ENCODE peak calls at places on chromosomes 12 and 14, in ten cellular contexts. One of them, this sample, is unnamed.

GRCh38 chr12:115726691-115727090 is 550.8 kb downstream of the MED13L start:
- DNase-seq in IMR-90: no peak
- DNase-seq in smooth muscle cell of the brain vasculature: no peak
- DNase-seq in AG09319: no peak
- DNase-seq in fibroblast of mammary gland: no peak
- DNase-seq in stimulated activated CD4-positive, alpha-beta T cell treated with anti-CD3 and anti-CD28 coated beads, TNF-alpha, amount 100 ng/mL, for 24 hours: no peak
- DNase-seq in NCI-H187 treated with DMSO at 0.1 percent for 48 hours: no peak
- DNase-seq in D721Med: no peak
- DNase-seq in progenitor cell of endocrine pancreas: no peak
- DNase-seq in osteocyte: no peak
- DNase-seq in this sample: no peak

GRCh38 chr14:101509730-101510371 is 51.4 kb upstream of the DIO3 start:
- DNase-seq in D721Med: no peak
- DNase-seq in NCI-H187 treated with DMSO at 0.1 percent for 48 hours: no peak
- DNase-seq in progenitor cell of endocrine pancreas: no peak
- DNase-seq in smooth muscle cell of the brain vasculature: no peak
- DNase-seq in AG09319: no peak
- DNase-seq in osteocyte: no peak
- DNase-seq in stimulated activated CD4-positive, alpha-beta T cell treated with anti-CD3 and anti-CD28 coated beads, TNF-alpha, amount 100 ng/mL, for 24 hours: no peak
- DNase-seq in IMR-90: no peak
- DNase-seq in fibroblast of mammary gland: no peak
- DNase-seq in this sample: no peak

GRCh38 chr14:89041245-89041585 is 216.8 kb downstream of the TTC8 start:
- DNase-seq in stimulated activated CD4-positive, alpha-beta T cell treated with anti-CD3 and anti-CD28 coated beads, TNF-alpha, amount 100 ng/mL, for 24 hours: no peak
- DNase-seq in AG09319: no peak
- DNase-seq in NCI-H187 treated with DMSO at 0.1 percent for 48 hours: no peak
- DNase-seq in smooth muscle cell of the brain vasculature: no peak
- DNase-seq in progenitor cell of endocrine pancreas: no peak
- DNase-seq in osteocyte: no peak
- DNase-seq in fibroblast of mammary gland: no peak
- DNase-seq in D721Med: no peak
- DNase-seq in IMR-90: no peak
- DNase-seq in this sample: no peak

GRCh38 chr12:64120568-64120967 is 101.5 kb downstream of the KICS2 start:
- DNase-seq in fibroblast of mammary gland: no peak
- DNase-seq in IMR-90: no peak
- DNase-seq in NCI-H187 treated with DMSO at 0.1 percent for 48 hours: no peak
- DNase-seq in stimulated activated CD4-positive, alpha-beta T cell treated with anti-CD3 and anti-CD28 coated beads, TNF-alpha, amount 100 ng/mL, for 24 hours: no peak
- DNase-seq in AG09319: no peak
- DNase-seq in D721Med: no peak
- DNase-seq in osteocyte: no peak
- DNase-seq in progenitor cell of endocrine pancreas: no peak
- DNase-seq in smooth muscle cell of the brain vasculature: no peak
- DNase-seq in this sample: no peak

GRCh38 chr14:75273272-75274044 is 5.2 kb upstream of the FOS start:
- DNase-seq in smooth muscle cell of the brain vasculature: no peak
- DNase-seq in fibroblast of mammary gland: peak; percentile 95
- DNase-seq in NCI-H187 treated with DMSO at 0.1 percent for 48 hours: no peak
- DNase-seq in osteocyte: no peak
- DNase-seq in progenitor cell of endocrine pancreas: no peak
- DNase-seq in AG09319: no peak
- DNase-seq in stimulated activated CD4-positive, alpha-beta T cell treated with anti-CD3 and anti-CD28 coated beads, TNF-alpha, amount 100 ng/mL, for 24 hours: no peak
- DNase-seq in D721Med: no peak
- DNase-seq in IMR-90: peak; percentile 93
- DNase-seq in this sample: no peak

GRCh38 chr14:104685216-104685997 is 4.0 kb upstream of the INF2 start:
- DNase-seq in stimulated activated CD4-positive, alpha-beta T cell treated with anti-CD3 and anti-CD28 coated beads, TNF-alpha, amount 100 ng/mL, for 24 hours: no peak
- DNase-seq in progenitor cell of endocrine pancreas: no peak
- DNase-seq in IMR-90: no peak
- DNase-seq in D721Med: no peak
- DNase-seq in AG09319: no peak
- DNase-seq in fibroblast of mammary gland: no peak
- DNase-seq in smooth muscle cell of the brain vasculature: no peak
- DNase-seq in osteocyte: no peak
- DNase-seq in NCI-H187 treated with DMSO at 0.1 percent for 48 hours: no peak
- DNase-seq in this sample: no peak

GRCh38 chr12:101925352-101925751 is 48.0 kb downstream of the DRAM1 start:
- DNase-seq in IMR-90: peak; percentile 99
- DNase-seq in fibroblast of mammary gland: peak; percentile 99
- DNase-seq in stimulated activated CD4-positive, alpha-beta T cell treated with anti-CD3 and anti-CD28 coated beads, TNF-alpha, amount 100 ng/mL, for 24 hours: no peak
- DNase-seq in AG09319: peak; percentile 97
- DNase-seq in smooth muscle cell of the brain vasculature: no peak
- DNase-seq in osteocyte: no peak
- DNase-seq in progenitor cell of endocrine pancreas: no peak
- DNase-seq in NCI-H187 treated with DMSO at 0.1 percent for 48 hours: no peak
- DNase-seq in D721Med: no peak
- DNase-seq in this sample: no peak

GRCh38 chr14:105203057-105203494 is 22.0 kb upstream of the NUDT14 start:
- DNase-seq in progenitor cell of endocrine pancreas: peak; percentile 82
- DNase-seq in D721Med: peak; percentile 86
- DNase-seq in smooth muscle cell of the brain vasculature: no peak
- DNase-seq in fibroblast of mammary gland: peak; percentile 49
- DNase-seq in NCI-H187 treated with DMSO at 0.1 percent for 48 hours: no peak
- DNase-seq in IMR-90: peak; percentile 58
- DNase-seq in osteocyte: peak; percentile 93
- DNase-seq in stimulated activated CD4-positive, alpha-beta T cell treated with anti-CD3 and anti-CD28 coated beads, TNF-alpha, amount 100 ng/mL, for 24 hours: peak; percentile 38
- DNase-seq in AG09319: peak; percentile 14
- DNase-seq in this sample: peak; percentile 67

GRCh38 chr12:27595231-27595642 is 71.2 kb downstream of the PPFIBP1 start:
- DNase-seq in IMR-90: peak; percentile 89
- DNase-seq in fibroblast of mammary gland: peak; percentile 88
- DNase-seq in stimulated activated CD4-positive, alpha-beta T cell treated with anti-CD3 and anti-CD28 coated beads, TNF-alpha, amount 100 ng/mL, for 24 hours: no peak
- DNase-seq in D721Med: no peak
- DNase-seq in smooth muscle cell of the brain vasculature: peak; percentile 62
- DNase-seq in progenitor cell of endocrine pancreas: no peak
- DNase-seq in AG09319: peak; percentile 79
- DNase-seq in NCI-H187 treated with DMSO at 0.1 percent for 48 hours: no peak
- DNase-seq in osteocyte: peak; percentile 86
- DNase-seq in this sample: no peak

GRCh38 chr14:69013943-69014782 is 35.1 kb upstream of the ACTN1 start:
- DNase-seq in AG09319: no peak
- DNase-seq in NCI-H187 treated with DMSO at 0.1 percent for 48 hours: no peak
- DNase-seq in D721Med: no peak
- DNase-seq in smooth muscle cell of the brain vasculature: no peak
- DNase-seq in progenitor cell of endocrine pancreas: no peak
- DNase-seq in stimulated activated CD4-positive, alpha-beta T cell treated with anti-CD3 and anti-CD28 coated beads, TNF-alpha, amount 100 ng/mL, for 24 hours: no peak
- DNase-seq in IMR-90: peak; percentile 83
- DNase-seq in fibroblast of mammary gland: peak; percentile 50
- DNase-seq in osteocyte: no peak
- DNase-seq in this sample: no peak

GRCh38 chr12:130195369-130195768 is 33.1 kb downstream of the FZD10 start:
- DNase-seq in osteocyte: peak; percentile 38
- DNase-seq in stimulated activated CD4-positive, alpha-beta T cell treated with anti-CD3 and anti-CD28 coated beads, TNF-alpha, amount 100 ng/mL, for 24 hours: no peak
- DNase-seq in fibroblast of mammary gland: no peak
- DNase-seq in smooth muscle cell of the brain vasculature: no peak
- DNase-seq in IMR-90: no peak
- DNase-seq in NCI-H187 treated with DMSO at 0.1 percent for 48 hours: no peak
- DNase-seq in progenitor cell of endocrine pancreas: no peak
- DNase-seq in D721Med: no peak
- DNase-seq in AG09319: no peak
- DNase-seq in this sample: no peak

GRCh38 chr12:118357327-118358007 is 15.2 kb downstream of the TAOK3 start:
- DNase-seq in D721Med: no peak
- DNase-seq in NCI-H187 treated with DMSO at 0.1 percent for 48 hours: no peak
- DNase-seq in progenitor cell of endocrine pancreas: no peak
- DNase-seq in stimulated activated CD4-positive, alpha-beta T cell treated with anti-CD3 and anti-CD28 coated beads, TNF-alpha, amount 100 ng/mL, for 24 hours: peak; percentile 28
- DNase-seq in AG09319: no peak
- DNase-seq in smooth muscle cell of the brain vasculature: no peak
- DNase-seq in osteocyte: no peak
- DNase-seq in fibroblast of mammary gland: peak; percentile 80
- DNase-seq in IMR-90: peak; percentile 65
- DNase-seq in this sample: peak; percentile 57

GRCh38 chr14:102086346-102086971 is 385 bp downstream of the HSP90AA1 start:
- DNase-seq in stimulated activated CD4-positive, alpha-beta T cell treated with anti-CD3 and anti-CD28 coated beads, TNF-alpha, amount 100 ng/mL, for 24 hours: no peak
- DNase-seq in osteocyte: no peak
- DNase-seq in fibroblast of mammary gland: peak; percentile 63
- DNase-seq in NCI-H187 treated with DMSO at 0.1 percent for 48 hours: no peak
- DNase-seq in AG09319: no peak
- DNase-seq in IMR-90: peak; percentile 68
- DNase-seq in D721Med: no peak
- DNase-seq in progenitor cell of endocrine pancreas: no peak
- DNase-seq in smooth muscle cell of the brain vasculature: no peak
- DNase-seq in this sample: peak; percentile 59

GRCh38 chr12:67534671-67535070 is 113.9 kb upstream of the DYRK2 start:
- DNase-seq in stimulated activated CD4-positive, alpha-beta T cell treated with anti-CD3 and anti-CD28 coated beads, TNF-alpha, amount 100 ng/mL, for 24 hours: no peak
- DNase-seq in D721Med: no peak
- DNase-seq in AG09319: peak; percentile 67
- DNase-seq in fibroblast of mammary gland: peak; percentile 95
- DNase-seq in smooth muscle cell of the brain vasculature: peak; percentile 17
- DNase-seq in osteocyte: no peak
- DNase-seq in IMR-90: peak; percentile 70
- DNase-seq in progenitor cell of endocrine pancreas: no peak
- DNase-seq in NCI-H187 treated with DMSO at 0.1 percent for 48 hours: no peak
- DNase-seq in this sample: no peak

GRCh38 chr12:72274926-72275325 is 2.8 kb downstream of the TRHDE start:
- DNase-seq in smooth muscle cell of the brain vasculature: no peak
- DNase-seq in AG09319: peak; percentile 73
- DNase-seq in fibroblast of mammary gland: peak; percentile 25
- DNase-seq in NCI-H187 treated with DMSO at 0.1 percent for 48 hours: no peak
- DNase-seq in osteocyte: no peak
- DNase-seq in stimulated activated CD4-positive, alpha-beta T cell treated with anti-CD3 and anti-CD28 coated beads, TNF-alpha, amount 100 ng/mL, for 24 hours: no peak
- DNase-seq in progenitor cell of endocrine pancreas: no peak
- DNase-seq in IMR-90: peak; percentile 79
- DNase-seq in D721Med: no peak
- DNase-seq in this sample: no peak

GRCh38 chr12:51863921-51864700 is 15.6 kb upstream of the FIGNL2 start:
- DNase-seq in osteocyte: no peak
- DNase-seq in smooth muscle cell of the brain vasculature: no peak
- DNase-seq in NCI-H187 treated with DMSO at 0.1 percent for 48 hours: no peak
- DNase-seq in progenitor cell of endocrine pancreas: peak; percentile 67
- DNase-seq in fibroblast of mammary gland: no peak
- DNase-seq in IMR-90: no peak
- DNase-seq in AG09319: no peak
- DNase-seq in D721Med: no peak
- DNase-seq in stimulated activated CD4-positive, alpha-beta T cell treated with anti-CD3 and anti-CD28 coated beads, TNF-alpha, amount 100 ng/mL, for 24 hours: no peak
- DNase-seq in this sample: no peak

GRCh38 chr14:105343194-105343593 is 28.6 kb downstream of the PACS2 start:
- DNase-seq in D721Med: no peak
- DNase-seq in progenitor cell of endocrine pancreas: no peak
- DNase-seq in smooth muscle cell of the brain vasculature: no peak
- DNase-seq in stimulated activated CD4-positive, alpha-beta T cell treated with anti-CD3 and anti-CD28 coated beads, TNF-alpha, amount 100 ng/mL, for 24 hours: no peak
- DNase-seq in IMR-90: peak; percentile 56
- DNase-seq in AG09319: no peak
- DNase-seq in fibroblast of mammary gland: no peak
- DNase-seq in NCI-H187 treated with DMSO at 0.1 percent for 48 hours: no peak
- DNase-seq in osteocyte: no peak
- DNase-seq in this sample: no peak

GRCh38 chr12:117583677-117584076 is 222.3 kb upstream of the NOS1 start:
- DNase-seq in smooth muscle cell of the brain vasculature: no peak
- DNase-seq in fibroblast of mammary gland: no peak
- DNase-seq in stimulated activated CD4-positive, alpha-beta T cell treated with anti-CD3 and anti-CD28 coated beads, TNF-alpha, amount 100 ng/mL, for 24 hours: no peak
- DNase-seq in progenitor cell of endocrine pancreas: no peak
- DNase-seq in osteocyte: no peak
- DNase-seq in IMR-90: no peak
- DNase-seq in AG09319: no peak
- DNase-seq in NCI-H187 treated with DMSO at 0.1 percent for 48 hours: peak; percentile 78
- DNase-seq in D721Med: no peak
- DNase-seq in this sample: no peak

GRCh38 chr14:94088516-94088915 is 7.4 kb downstream of the IFI27L1 start:
- DNase-seq in smooth muscle cell of the brain vasculature: no peak
- DNase-seq in osteocyte: no peak
- DNase-seq in NCI-H187 treated with DMSO at 0.1 percent for 48 hours: no peak
- DNase-seq in IMR-90: peak; percentile 65
- DNase-seq in stimulated activated CD4-positive, alpha-beta T cell treated with anti-CD3 and anti-CD28 coated beads, TNF-alpha, amount 100 ng/mL, for 24 hours: no peak
- DNase-seq in AG09319: no peak
- DNase-seq in progenitor cell of endocrine pancreas: no peak
- DNase-seq in D721Med: no peak
- DNase-seq in fibroblast of mammary gland: peak; percentile 66
- DNase-seq in this sample: no peak

GRCh38 chr14:96662116-96662901 is 134.9 kb upstream of the VRK1 start:
- DNase-seq in D721Med: no peak
- DNase-seq in smooth muscle cell of the brain vasculature: no peak
- DNase-seq in osteocyte: no peak
- DNase-seq in fibroblast of mammary gland: peak; percentile 4
- DNase-seq in progenitor cell of endocrine pancreas: no peak
- DNase-seq in stimulated activated CD4-positive, alpha-beta T cell treated with anti-CD3 and anti-CD28 coated beads, TNF-alpha, amount 100 ng/mL, for 24 hours: no peak
- DNase-seq in IMR-90: no peak
- DNase-seq in NCI-H187 treated with DMSO at 0.1 percent for 48 hours: no peak
- DNase-seq in AG09319: no peak
- DNase-seq in this sample: no peak

GRCh38 chr12:111406474-111407370 is 999 bp downstream of the SH2B3 start:
- DNase-seq in AG09319: no peak
- DNase-seq in D721Med: no peak
- DNase-seq in smooth muscle cell of the brain vasculature: no peak
- DNase-seq in osteocyte: no peak
- DNase-seq in IMR-90: no peak
- DNase-seq in NCI-H187 treated with DMSO at 0.1 percent for 48 hours: no peak
- DNase-seq in progenitor cell of endocrine pancreas: no peak
- DNase-seq in fibroblast of mammary gland: no peak
- DNase-seq in stimulated activated CD4-positive, alpha-beta T cell treated with anti-CD3 and anti-CD28 coated beads, TNF-alpha, amount 100 ng/mL, for 24 hours: no peak
- DNase-seq in this sample: peak; percentile 47

GRCh38 chr14:101185946-101186345 is 282.4 kb upstream of the RTL1 start:
- DNase-seq in smooth muscle cell of the brain vasculature: no peak
- DNase-seq in AG09319: no peak
- DNase-seq in progenitor cell of endocrine pancreas: no peak
- DNase-seq in NCI-H187 treated with DMSO at 0.1 percent for 48 hours: no peak
- DNase-seq in osteocyte: no peak
- DNase-seq in fibroblast of mammary gland: no peak
- DNase-seq in stimulated activated CD4-positive, alpha-beta T cell treated with anti-CD3 and anti-CD28 coated beads, TNF-alpha, amount 100 ng/mL, for 24 hours: no peak
- DNase-seq in D721Med: no peak
- DNase-seq in IMR-90: no peak
- DNase-seq in this sample: no peak

GRCh38 chr14:85257287-85257686 is 272.7 kb upstream of the FLRT2 start:
- DNase-seq in D721Med: no peak
- DNase-seq in osteocyte: no peak
- DNase-seq in IMR-90: no peak
- DNase-seq in smooth muscle cell of the brain vasculature: no peak
- DNase-seq in AG09319: no peak
- DNase-seq in progenitor cell of endocrine pancreas: no peak
- DNase-seq in fibroblast of mammary gland: no peak
- DNase-seq in stimulated activated CD4-positive, alpha-beta T cell treated with anti-CD3 and anti-CD28 coated beads, TNF-alpha, amount 100 ng/mL, for 24 hours: no peak
- DNase-seq in NCI-H187 treated with DMSO at 0.1 percent for 48 hours: no peak
- DNase-seq in this sample: no peak

GRCh38 chr12:93089805-93090569 is 160.9 kb upstream of the EEA1 start:
- DNase-seq in NCI-H187 treated with DMSO at 0.1 percent for 48 hours: no peak
- DNase-seq in progenitor cell of endocrine pancreas: no peak
- DNase-seq in fibroblast of mammary gland: peak; percentile 95
- DNase-seq in IMR-90: peak; percentile 99
- DNase-seq in stimulated activated CD4-positive, alpha-beta T cell treated with anti-CD3 and anti-CD28 coated beads, TNF-alpha, amount 100 ng/mL, for 24 hours: no peak
- DNase-seq in smooth muscle cell of the brain vasculature: peak; percentile 83
- DNase-seq in AG09319: no peak
- DNase-seq in osteocyte: no peak
- DNase-seq in D721Med: no peak
- DNase-seq in this sample: no peak

GRCh38 chr14:56125772-56126411 is 7.7 kb downstream of the PELI2 start:
- DNase-seq in osteocyte: no peak
- DNase-seq in fibroblast of mammary gland: no peak
- DNase-seq in NCI-H187 treated with DMSO at 0.1 percent for 48 hours: no peak
- DNase-seq in progenitor cell of endocrine pancreas: no peak
- DNase-seq in stimulated activated CD4-positive, alpha-beta T cell treated with anti-CD3 and anti-CD28 coated beads, TNF-alpha, amount 100 ng/mL, for 24 hours: no peak
- DNase-seq in AG09319: no peak
- DNase-seq in smooth muscle cell of the brain vasculature: no peak
- DNase-seq in IMR-90: no peak
- DNase-seq in D721Med: peak; percentile 20
- DNase-seq in this sample: no peak